ENCODE peak calls at places on chromosomes 4 and X, in eight cellular contexts. P is WTC11, O is A549, A is HepG2, D is IMR-90, L is K562, V is GM12878, X is H1. T is an unnamed sample.

GRCh38 chr4:48137766-48138349 is 3.8 kb upstream of the TXK start:
- DNase-seq in P (no peak), O (no peak), A (no peak), D (no peak), L (no peak), V (no peak), X (no peak), T (no peak)

GRCh38 chrX:1679238-1679637 is 64.4 kb downstream of the ASMT start:
- DNase-seq in P (no peak), O (no peak), A (no peak), D (no peak), L (no peak), V (no peak), X (no peak), T (no peak)

GRCh38 chr4:19532120-19532848 is 719.4 kb upstream of the SLIT2 start:
- DNase-seq in P (no peak), O (no peak), A (no peak), D (peak), L (no peak), V (no peak), X (no peak), T (no peak)

GRCh38 chrX:51860679-51861078 is 32.7 kb upstream of the MAGED1 start:
- DNase-seq in P (peak), O (peak), A (peak), D (peak), L (peak), V (no peak), X (no peak), T (peak)

GRCh38 chr4:88008133-88008621 is 742 bp downstream of the PKD2 start:
- DNase-seq in P (peak), O (peak), A (peak), D (peak), L (no peak), V (no peak), X (peak), T (peak)

GRCh38 chrX:10579753-10580060 is 40.7 kb downstream of the MID1 start:
- DNase-seq in P (no peak), O (no peak), A (no peak), D (peak), L (no peak), V (no peak), X (no peak), T (no peak)

GRCh38 chr4:109998867-109999303 is 86.2 kb downstream of the EGF start:
- DNase-seq in P (no peak), O (peak), A (peak), D (peak), L (peak), V (peak), X (no peak), T (peak)

GRCh38 chr4:101785476-101785875 is 5.1 kb upstream of the BANK1 start:
- DNase-seq in P (no peak), O (no peak), A (no peak), D (no peak), L (no peak), V (no peak), X (no peak), T (no peak)

GRCh38 chr4:8323947-8324555 is 54.5 kb downstream of the HTRA3 start:
- DNase-seq in P (no peak), O (no peak), A (no peak), D (peak), L (no peak), V (no peak), X (peak), T (no peak)

GRCh38 chrX:81537723-81538122 is 335.8 kb downstream of the SH3BGRL start:
- DNase-seq in P (no peak), O (no peak), A (no peak), D (no peak), L (no peak), V (no peak), X (no peak), T (no peak)

GRCh38 chr4:125736057-125736456 is 421.3 kb downstream of the FAT4 start:
- DNase-seq in P (no peak), O (peak), A (peak), D (peak), L (no peak), V (no peak), X (no peak), T (peak)

GRCh38 chr4:82713856-82714255 is 84.7 kb downstream of the SCD5 start:
- DNase-seq in P (no peak), O (no peak), A (no peak), D (peak), L (no peak), V (no peak), X (no peak), T (no peak)

GRCh38 chr4:74884282-74884681 is 48.6 kb upstream of the PARM1 start:
- DNase-seq in P (no peak), O (no peak), A (peak), D (no peak), L (no peak), V (no peak), X (no peak), T (no peak)

GRCh38 chr4:27278615-27279014 is 418.0 kb downstream of the STIM2 start:
- DNase-seq in P (peak), O (no peak), A (peak), D (peak), L (peak), V (no peak), X (peak), T (no peak)

GRCh38 chr4:69731261-69731660 is 29.2 kb downstream of the SULT1B1 start:
- DNase-seq in P (no peak), O (no peak), A (no peak), D (no peak), L (no peak), V (no peak), X (no peak), T (no peak)

GRCh38 chr4:28278676-28279075 is 1418.0 kb downstream of the STIM2 start:
- DNase-seq in P (no peak), O (no peak), A (no peak), D (no peak), L (no peak), V (no peak), X (no peak), T (no peak)

GRCh38 chrX:17608898-17609297 is 128.4 kb upstream of the SCML1 start:
- DNase-seq in P (no peak), O (no peak), A (no peak), D (no peak), L (no peak), V (no peak), X (no peak), T (no peak)

GRCh38 chrX:15301924-15302323 is 13.5 kb downstream of the ASB11 start:
- DNase-seq in P (no peak), O (no peak), A (no peak), D (peak), L (no peak), V (no peak), X (no peak), T (no peak)

GRCh38 chrX:87702795-87703194 is 185.2 kb downstream of the KLHL4 start:
- DNase-seq in P (no peak), O (no peak), A (no peak), D (no peak), L (no peak), V (no peak), X (no peak), T (no peak)

GRCh38 chrX:25427873-25428555 is 412.2 kb upstream of the ARX start:
- DNase-seq in P (peak), O (no peak), A (no peak), D (no peak), L (no peak), V (no peak), X (peak), T (no peak)

GRCh38 chr4:7649741-7650531 is 215.2 kb upstream of the PSAPL1 start:
- DNase-seq in P (no peak), O (no peak), A (no peak), D (peak), L (no peak), V (peak), X (no peak), T (no peak)

GRCh38 chrX:147900349-147900748 is 11.4 kb upstream of the FMR1 start:
- DNase-seq in P (no peak), O (no peak), A (peak), D (no peak), L (no peak), V (no peak), X (no peak), T (no peak)

DNA sequence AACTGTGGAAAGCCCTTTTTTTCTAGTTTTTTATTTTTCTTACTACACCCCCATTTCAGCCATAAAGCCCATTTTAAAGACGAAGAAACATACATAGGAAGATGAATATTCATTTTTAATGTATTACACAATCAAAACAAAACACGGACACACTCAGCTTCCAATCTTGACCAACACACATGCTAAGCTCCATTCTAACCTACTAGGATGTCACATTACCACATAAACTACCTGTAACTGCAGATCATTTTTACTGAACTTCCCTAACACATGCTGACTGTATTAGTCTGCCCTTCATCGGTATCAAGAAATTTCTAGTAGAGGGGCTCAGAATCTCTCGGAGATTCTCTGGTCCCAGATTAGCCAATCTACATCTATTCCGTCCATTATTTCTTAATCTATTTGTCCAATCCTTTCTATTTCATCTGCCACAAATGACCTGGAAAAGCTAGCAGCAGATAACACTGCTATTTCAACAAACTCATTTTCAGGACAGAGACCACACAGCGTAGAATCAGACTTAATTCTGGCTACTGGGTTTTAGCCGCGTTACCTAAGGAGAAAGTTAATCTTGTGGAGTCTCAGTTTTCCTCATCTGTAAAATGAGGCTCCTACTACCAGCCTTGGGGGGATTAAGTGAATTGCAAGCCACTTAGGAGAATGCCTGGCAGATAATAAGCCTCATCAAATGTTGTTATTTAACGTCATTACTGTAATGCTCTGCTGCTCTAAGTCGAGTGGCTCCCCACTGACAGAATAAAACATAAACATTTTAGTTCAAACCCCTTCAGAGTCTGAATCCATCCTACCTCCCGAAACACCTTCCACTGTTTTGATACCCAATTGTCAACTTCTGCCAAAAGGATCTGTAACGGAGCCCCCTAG is 1.6 kb downstream of the CCNI start:
- DNase-seq in P (no peak), O (no peak), A (no peak), D (no peak), L (no peak), V (no peak), X (no peak), T (peak)
- TF ChIP-seq USF2 in P (no peak), O (no peak), A (no peak), D (no peak), L (no peak), V (no peak), X (no peak), T (no peak)

DNA sequence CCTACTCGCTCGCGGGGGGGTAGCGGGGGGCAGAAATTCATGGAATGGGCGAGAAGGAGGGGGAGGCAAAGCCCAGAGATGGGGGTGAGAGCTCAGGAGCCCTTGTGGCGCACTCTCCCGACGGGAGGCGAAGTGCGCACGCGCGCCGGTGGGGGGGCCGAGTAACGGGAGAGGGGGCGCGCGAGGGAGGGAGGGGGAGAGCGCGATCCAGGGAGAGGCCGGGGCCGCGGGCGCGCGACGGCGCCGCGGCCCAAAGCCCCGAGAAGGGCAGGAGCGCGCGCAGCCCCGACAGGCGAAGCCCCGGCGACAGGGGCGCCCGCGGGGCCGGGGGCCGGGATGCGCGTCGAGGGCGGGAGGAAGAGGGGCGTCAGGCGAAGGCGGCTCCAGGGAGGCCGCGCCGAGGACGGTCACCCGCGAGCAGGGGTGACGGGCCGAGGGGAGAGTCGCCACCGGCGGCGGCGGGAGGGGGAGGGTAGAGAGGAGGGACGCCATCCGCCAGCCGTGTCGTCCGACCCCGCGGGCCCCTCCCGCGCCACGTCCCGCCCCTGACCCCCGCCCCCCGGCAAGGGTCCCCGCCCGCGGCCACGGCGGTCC is 417 bp downstream of the MECP2 start:
- DNase-seq in P (peak), O (peak), A (peak), D (peak), L (peak), V (no peak), X (peak), T (peak)
- TF ChIP-seq USF2 in P (no peak), O (no peak), A (no peak), D (no peak), L (no peak), V (no peak), X (no peak), T (no peak)

GRCh38 chr4:140806175-140806574 is 50.0 kb upstream of the TBC1D9 start:
- DNase-seq in P (no peak), O (no peak), A (no peak), D (no peak), L (no peak), V (peak), X (no peak), T (no peak)
- TF ChIP-seq USF2 in P (no peak), O (no peak), A (no peak), D (no peak), L (no peak), V (no peak), X (no peak), T (no peak)

GRCh38 chr4:97359826-97360225 is 783.5 kb downstream of the STPG2 start:
- DNase-seq in P (no peak), O (no peak), A (no peak), D (no peak), L (no peak), V (no peak), X (no peak), T (no peak)
- TF ChIP-seq USF2 in P (no peak), O (no peak), A (no peak), D (no peak), L (no peak), V (no peak), X (no peak), T (no peak)

GRCh38 chrX:129323115-129323514 is 200.2 kb downstream of the SMARCA1 start:
- DNase-seq in P (no peak), O (no peak), A (no peak), D (peak), L (no peak), V (no peak), X (no peak), T (no peak)

GRCh38 chrX:129316461-129316860 is 206.8 kb downstream of the SMARCA1 start:
- DNase-seq in P (no peak), O (no peak), A (no peak), D (no peak), L (no peak), V (no peak), X (no peak), T (no peak)

DNA sequence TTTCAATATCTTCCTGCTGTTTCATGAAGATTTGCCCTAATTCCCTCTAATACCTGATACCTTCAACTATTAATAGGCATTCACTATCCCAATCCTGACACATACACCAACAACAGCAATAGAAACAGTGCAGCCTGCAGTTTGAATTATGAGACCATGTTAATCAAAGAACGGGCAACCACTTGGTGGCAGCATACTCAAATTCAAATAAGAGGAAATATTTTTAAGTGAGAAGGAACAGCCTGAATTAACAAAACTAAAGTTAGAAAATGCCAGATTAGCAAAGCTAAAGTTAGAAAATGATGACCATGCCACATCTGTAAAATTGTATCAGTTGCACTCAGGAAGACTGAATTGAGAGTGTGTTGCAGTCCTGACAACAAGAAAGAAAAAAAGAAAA is 204.9 kb downstream of the SMARCA1 start:
- DNase-seq in P (no peak), O (peak), A (peak), D (peak), L (no peak), V (no peak), X (no peak), T (peak)
- TF ChIP-seq USF2 in P (no peak), O (no peak), A (no peak), D (no peak), L (no peak), V (no peak), X (no peak), T (no peak)

GRCh38 chrX:47611926-47612325 is 7.7 kb downstream of the SYN1 start:
- DNase-seq in P (no peak), O (no peak), A (no peak), D (no peak), L (no peak), V (no peak), X (no peak), T (no peak)
- TF ChIP-seq USF2 in P (no peak), O (no peak), A (no peak), D (no peak), L (no peak), V (no peak), X (no peak), T (no peak)